ENCODE peak calls at places on chromosomes 5 and 9, in ten cellular contexts. One of them, this sample, is unnamed.

GRCh38 chr5:138653502-138653901 is 78.3 kb upstream of the HSPA9 start:
- DNase-seq in T-helper 22 cell: no peak
- DNase-seq in lower leg skin: no peak
- DNase-seq in activated CD8-positive, alpha-beta memory T cell treated with anti-CD3 and anti-CD28 coated beads, Interleukin-2, amount 10 ng/mL, durations not matched to agents 7 days and 5 days: peak
- DNase-seq in HuH-7: no peak
- DNase-seq in germinal center: no peak
- DNase-seq in T follicular helper cell: no peak
- DNase-seq in amniotic stem cell: no peak
- DNase-seq in mucosa of descending colon: no peak
- DNase-seq in pulmonary artery endothelial cell: no peak
- DNase-seq in this sample: no peak

GRCh38 chr5:179890751-179891682 is 16.7 kb downstream of the TBC1D9B start:
- DNase-seq in amniotic stem cell: no peak
- DNase-seq in lower leg skin: no peak
- DNase-seq in mucosa of descending colon: peak
- DNase-seq in T follicular helper cell: no peak
- DNase-seq in HuH-7: no peak
- DNase-seq in activated CD8-positive, alpha-beta memory T cell treated with anti-CD3 and anti-CD28 coated beads, Interleukin-2, amount 10 ng/mL, durations not matched to agents 7 days and 5 days: no peak
- DNase-seq in pulmonary artery endothelial cell: no peak
- DNase-seq in germinal center: no peak
- DNase-seq in T-helper 22 cell: no peak
- DNase-seq in this sample: no peak

GRCh38 chr5:44506561-44506960 is 117.3 kb upstream of the FGF10 start:
- DNase-seq in lower leg skin: no peak
- DNase-seq in activated CD8-positive, alpha-beta memory T cell treated with anti-CD3 and anti-CD28 coated beads, Interleukin-2, amount 10 ng/mL, durations not matched to agents 7 days and 5 days: no peak
- DNase-seq in T-helper 22 cell: no peak
- DNase-seq in HuH-7: no peak
- DNase-seq in mucosa of descending colon: no peak
- DNase-seq in amniotic stem cell: no peak
- DNase-seq in germinal center: no peak
- DNase-seq in T follicular helper cell: no peak
- DNase-seq in pulmonary artery endothelial cell: no peak
- DNase-seq in this sample: no peak

GRCh38 chr9:109403766-109404320 is 83.0 kb upstream of the EPB41L4B start:
- DNase-seq in germinal center: no peak
- DNase-seq in T follicular helper cell: no peak
- DNase-seq in activated CD8-positive, alpha-beta memory T cell treated with anti-CD3 and anti-CD28 coated beads, Interleukin-2, amount 10 ng/mL, durations not matched to agents 7 days and 5 days: no peak
- DNase-seq in pulmonary artery endothelial cell: no peak
- DNase-seq in mucosa of descending colon: no peak
- DNase-seq in T-helper 22 cell: no peak
- DNase-seq in amniotic stem cell: no peak
- DNase-seq in lower leg skin: no peak
- DNase-seq in HuH-7: no peak
- DNase-seq in this sample: no peak

GRCh38 chr5:180098991-180099732 is 27.6 kb upstream of the RNF130 start:
- DNase-seq in T follicular helper cell: no peak
- DNase-seq in germinal center: no peak
- DNase-seq in activated CD8-positive, alpha-beta memory T cell treated with anti-CD3 and anti-CD28 coated beads, Interleukin-2, amount 10 ng/mL, durations not matched to agents 7 days and 5 days: no peak
- DNase-seq in HuH-7: no peak
- DNase-seq in mucosa of descending colon: no peak
- DNase-seq in lower leg skin: peak
- DNase-seq in amniotic stem cell: no peak
- DNase-seq in pulmonary artery endothelial cell: no peak
- DNase-seq in T-helper 22 cell: no peak
- DNase-seq in this sample: no peak

GRCh38 chr5:34562791-34563190 is 93.3 kb upstream of the RAI14 start:
- DNase-seq in HuH-7: no peak
- DNase-seq in mucosa of descending colon: no peak
- DNase-seq in T-helper 22 cell: no peak
- DNase-seq in T follicular helper cell: no peak
- DNase-seq in activated CD8-positive, alpha-beta memory T cell treated with anti-CD3 and anti-CD28 coated beads, Interleukin-2, amount 10 ng/mL, durations not matched to agents 7 days and 5 days: no peak
- DNase-seq in lower leg skin: no peak
- DNase-seq in amniotic stem cell: no peak
- DNase-seq in pulmonary artery endothelial cell: no peak
- DNase-seq in germinal center: no peak
- DNase-seq in this sample: no peak

GRCh38 chr5:180026320-180026719 is 45.2 kb downstream of the RNF130 start:
- DNase-seq in pulmonary artery endothelial cell: peak
- DNase-seq in activated CD8-positive, alpha-beta memory T cell treated with anti-CD3 and anti-CD28 coated beads, Interleukin-2, amount 10 ng/mL, durations not matched to agents 7 days and 5 days: no peak
- DNase-seq in HuH-7: no peak
- DNase-seq in lower leg skin: no peak
- DNase-seq in mucosa of descending colon: no peak
- DNase-seq in T follicular helper cell: no peak
- DNase-seq in T-helper 22 cell: no peak
- DNase-seq in amniotic stem cell: no peak
- DNase-seq in germinal center: no peak
- DNase-seq in this sample: no peak

GRCh38 chr5:885529-885928 is 7.1 kb downstream of the BRD9 start:
- DNase-seq in T follicular helper cell: no peak
- DNase-seq in amniotic stem cell: no peak
- DNase-seq in HuH-7: no peak
- DNase-seq in lower leg skin: no peak
- DNase-seq in activated CD8-positive, alpha-beta memory T cell treated with anti-CD3 and anti-CD28 coated beads, Interleukin-2, amount 10 ng/mL, durations not matched to agents 7 days and 5 days: no peak
- DNase-seq in germinal center: no peak
- DNase-seq in pulmonary artery endothelial cell: no peak
- DNase-seq in mucosa of descending colon: no peak
- DNase-seq in T-helper 22 cell: no peak
- DNase-seq in this sample: no peak

GRCh38 chr9:105693435-105694275 is 686 bp upstream of the TMEM38B start:
- DNase-seq in germinal center: peak
- DNase-seq in lower leg skin: no peak
- DNase-seq in HuH-7: no peak
- DNase-seq in T follicular helper cell: no peak
- DNase-seq in amniotic stem cell: no peak
- DNase-seq in pulmonary artery endothelial cell: no peak
- DNase-seq in mucosa of descending colon: no peak
- DNase-seq in activated CD8-positive, alpha-beta memory T cell treated with anti-CD3 and anti-CD28 coated beads, Interleukin-2, amount 10 ng/mL, durations not matched to agents 7 days and 5 days: no peak
- DNase-seq in T-helper 22 cell: no peak
- DNase-seq in this sample: no peak

GRCh38 chr5:147188200-147189108 is 46.4 kb upstream of the STK32A start:
- DNase-seq in germinal center: peak
- DNase-seq in T follicular helper cell: peak
- DNase-seq in T-helper 22 cell: no peak
- DNase-seq in lower leg skin: no peak
- DNase-seq in activated CD8-positive, alpha-beta memory T cell treated with anti-CD3 and anti-CD28 coated beads, Interleukin-2, amount 10 ng/mL, durations not matched to agents 7 days and 5 days: peak
- DNase-seq in mucosa of descending colon: no peak
- DNase-seq in amniotic stem cell: peak
- DNase-seq in HuH-7: peak
- DNase-seq in pulmonary artery endothelial cell: peak
- DNase-seq in this sample: no peak

GRCh38 chr5:44983006-44983405 is 174.3 kb downstream of the MRPS30 start:
- DNase-seq in activated CD8-positive, alpha-beta memory T cell treated with anti-CD3 and anti-CD28 coated beads, Interleukin-2, amount 10 ng/mL, durations not matched to agents 7 days and 5 days: no peak
- DNase-seq in germinal center: no peak
- DNase-seq in T follicular helper cell: no peak
- DNase-seq in pulmonary artery endothelial cell: no peak
- DNase-seq in lower leg skin: no peak
- DNase-seq in HuH-7: no peak
- DNase-seq in amniotic stem cell: no peak
- DNase-seq in mucosa of descending colon: no peak
- DNase-seq in T-helper 22 cell: no peak
- DNase-seq in this sample: no peak

GRCh38 chr5:169097897-169098296 is 203.0 kb downstream of the SLIT3 start:
- DNase-seq in HuH-7: no peak
- DNase-seq in T follicular helper cell: no peak
- DNase-seq in germinal center: no peak
- DNase-seq in mucosa of descending colon: no peak
- DNase-seq in T-helper 22 cell: no peak
- DNase-seq in activated CD8-positive, alpha-beta memory T cell treated with anti-CD3 and anti-CD28 coated beads, Interleukin-2, amount 10 ng/mL, durations not matched to agents 7 days and 5 days: no peak
- DNase-seq in lower leg skin: no peak
- DNase-seq in pulmonary artery endothelial cell: no peak
- DNase-seq in amniotic stem cell: no peak
- DNase-seq in this sample: no peak

GRCh38 chr5:172321593-172321992 is 38.0 kb upstream of the UBTD2 start:
- DNase-seq in germinal center: no peak
- DNase-seq in T-helper 22 cell: no peak
- DNase-seq in activated CD8-positive, alpha-beta memory T cell treated with anti-CD3 and anti-CD28 coated beads, Interleukin-2, amount 10 ng/mL, durations not matched to agents 7 days and 5 days: no peak
- DNase-seq in mucosa of descending colon: no peak
- DNase-seq in HuH-7: no peak
- DNase-seq in pulmonary artery endothelial cell: no peak
- DNase-seq in amniotic stem cell: no peak
- DNase-seq in lower leg skin: peak
- DNase-seq in T follicular helper cell: no peak
- DNase-seq in this sample: no peak

GRCh38 chr9:16318516-16319060 is 551.9 kb downstream of the BNC2 start:
- DNase-seq in pulmonary artery endothelial cell: no peak
- DNase-seq in T-helper 22 cell: no peak
- DNase-seq in T follicular helper cell: no peak
- DNase-seq in amniotic stem cell: no peak
- DNase-seq in mucosa of descending colon: no peak
- DNase-seq in lower leg skin: peak
- DNase-seq in germinal center: no peak
- DNase-seq in HuH-7: no peak
- DNase-seq in activated CD8-positive, alpha-beta memory T cell treated with anti-CD3 and anti-CD28 coated beads, Interleukin-2, amount 10 ng/mL, durations not matched to agents 7 days and 5 days: no peak
- DNase-seq in this sample: no peak

GRCh38 chr5:139397921-139398320 is 3.0 kb upstream of the PROB1 start:
- DNase-seq in lower leg skin: no peak
- DNase-seq in mucosa of descending colon: no peak
- DNase-seq in T follicular helper cell: no peak
- DNase-seq in activated CD8-positive, alpha-beta memory T cell treated with anti-CD3 and anti-CD28 coated beads, Interleukin-2, amount 10 ng/mL, durations not matched to agents 7 days and 5 days: no peak
- DNase-seq in HuH-7: no peak
- DNase-seq in T-helper 22 cell: no peak
- DNase-seq in amniotic stem cell: no peak
- DNase-seq in pulmonary artery endothelial cell: no peak
- DNase-seq in germinal center: no peak
- DNase-seq in this sample: no peak

GRCh38 chr9:2992427-2992826 is 148.5 kb upstream of the PUM3 start:
- DNase-seq in activated CD8-positive, alpha-beta memory T cell treated with anti-CD3 and anti-CD28 coated beads, Interleukin-2, amount 10 ng/mL, durations not matched to agents 7 days and 5 days: no peak
- DNase-seq in mucosa of descending colon: no peak
- DNase-seq in HuH-7: no peak
- DNase-seq in T follicular helper cell: no peak
- DNase-seq in germinal center: no peak
- DNase-seq in pulmonary artery endothelial cell: no peak
- DNase-seq in T-helper 22 cell: no peak
- DNase-seq in lower leg skin: no peak
- DNase-seq in amniotic stem cell: no peak
- DNase-seq in this sample: no peak

GRCh38 chr5:115815693-115816225 is 700 bp downstream of the CDO1 start:
- DNase-seq in T follicular helper cell: no peak
- DNase-seq in pulmonary artery endothelial cell: no peak
- DNase-seq in amniotic stem cell: no peak
- DNase-seq in mucosa of descending colon: no peak
- DNase-seq in HuH-7: peak
- DNase-seq in activated CD8-positive, alpha-beta memory T cell treated with anti-CD3 and anti-CD28 coated beads, Interleukin-2, amount 10 ng/mL, durations not matched to agents 7 days and 5 days: no peak
- DNase-seq in T-helper 22 cell: no peak
- DNase-seq in germinal center: peak
- DNase-seq in lower leg skin: no peak
- DNase-seq in this sample: no peak

GRCh38 chr9:95796029-95796428 is 79.5 kb upstream of the ERCC6L2 start:
- DNase-seq in lower leg skin: no peak
- DNase-seq in T-helper 22 cell: no peak
- DNase-seq in T follicular helper cell: no peak
- DNase-seq in amniotic stem cell: no peak
- DNase-seq in germinal center: no peak
- DNase-seq in pulmonary artery endothelial cell: no peak
- DNase-seq in HuH-7: no peak
- DNase-seq in activated CD8-positive, alpha-beta memory T cell treated with anti-CD3 and anti-CD28 coated beads, Interleukin-2, amount 10 ng/mL, durations not matched to agents 7 days and 5 days: no peak
- DNase-seq in mucosa of descending colon: no peak
- DNase-seq in this sample: no peak

GRCh38 chr9:109450346-109450745 is 47.8 kb downstream of the PTPN3 start:
- DNase-seq in T follicular helper cell: no peak
- DNase-seq in T-helper 22 cell: no peak
- DNase-seq in HuH-7: no peak
- DNase-seq in activated CD8-positive, alpha-beta memory T cell treated with anti-CD3 and anti-CD28 coated beads, Interleukin-2, amount 10 ng/mL, durations not matched to agents 7 days and 5 days: no peak
- DNase-seq in amniotic stem cell: no peak
- DNase-seq in lower leg skin: no peak
- DNase-seq in pulmonary artery endothelial cell: no peak
- DNase-seq in germinal center: no peak
- DNase-seq in mucosa of descending colon: no peak
- DNase-seq in this sample: no peak

GRCh38 chr9:129103595-129103965 is 7.0 kb downstream of the CRAT start:
- DNase-seq in HuH-7: no peak
- DNase-seq in mucosa of descending colon: no peak
- DNase-seq in pulmonary artery endothelial cell: no peak
- DNase-seq in T follicular helper cell: no peak
- DNase-seq in T-helper 22 cell: no peak
- DNase-seq in amniotic stem cell: no peak
- DNase-seq in activated CD8-positive, alpha-beta memory T cell treated with anti-CD3 and anti-CD28 coated beads, Interleukin-2, amount 10 ng/mL, durations not matched to agents 7 days and 5 days: no peak
- DNase-seq in lower leg skin: no peak
- DNase-seq in germinal center: no peak
- DNase-seq in this sample: no peak

GRCh38 chr9:94623253-94623652 is 16.1 kb downstream of the FBP1 start:
- DNase-seq in mucosa of descending colon: peak
- DNase-seq in amniotic stem cell: no peak
- DNase-seq in HuH-7: peak
- DNase-seq in pulmonary artery endothelial cell: no peak
- DNase-seq in T follicular helper cell: no peak
- DNase-seq in T-helper 22 cell: no peak
- DNase-seq in lower leg skin: no peak
- DNase-seq in activated CD8-positive, alpha-beta memory T cell treated with anti-CD3 and anti-CD28 coated beads, Interleukin-2, amount 10 ng/mL, durations not matched to agents 7 days and 5 days: peak
- DNase-seq in germinal center: peak
- DNase-seq in this sample: no peak

GRCh38 chr9:126327016-126327749 is 554 bp downstream of the MVB12B start:
- DNase-seq in T-helper 22 cell: no peak
- DNase-seq in germinal center: no peak
- DNase-seq in lower leg skin: peak
- DNase-seq in pulmonary artery endothelial cell: no peak
- DNase-seq in amniotic stem cell: no peak
- DNase-seq in HuH-7: no peak
- DNase-seq in activated CD8-positive, alpha-beta memory T cell treated with anti-CD3 and anti-CD28 coated beads, Interleukin-2, amount 10 ng/mL, durations not matched to agents 7 days and 5 days: peak
- DNase-seq in T follicular helper cell: no peak
- DNase-seq in mucosa of descending colon: peak
- DNase-seq in this sample: no peak

GRCh38 chr5:174511711-174512253 is 212.6 kb upstream of the MSX2 start:
- DNase-seq in HuH-7: no peak
- DNase-seq in mucosa of descending colon: no peak
- DNase-seq in germinal center: no peak
- DNase-seq in T follicular helper cell: no peak
- DNase-seq in pulmonary artery endothelial cell: no peak
- DNase-seq in activated CD8-positive, alpha-beta memory T cell treated with anti-CD3 and anti-CD28 coated beads, Interleukin-2, amount 10 ng/mL, durations not matched to agents 7 days and 5 days: no peak
- DNase-seq in lower leg skin: no peak
- DNase-seq in T-helper 22 cell: no peak
- DNase-seq in amniotic stem cell: no peak
- DNase-seq in this sample: no peak

GRCh38 chr9:98533866-98534265 is 174.9 kb downstream of the GABBR2 start:
- DNase-seq in germinal center: no peak
- DNase-seq in activated CD8-positive, alpha-beta memory T cell treated with anti-CD3 and anti-CD28 coated beads, Interleukin-2, amount 10 ng/mL, durations not matched to agents 7 days and 5 days: no peak
- DNase-seq in pulmonary artery endothelial cell: no peak
- DNase-seq in HuH-7: no peak
- DNase-seq in lower leg skin: no peak
- DNase-seq in T-helper 22 cell: no peak
- DNase-seq in mucosa of descending colon: no peak
- DNase-seq in amniotic stem cell: no peak
- DNase-seq in T follicular helper cell: no peak
- DNase-seq in this sample: no peak

GRCh38 chr9:89463986-89464901 is 33.7 kb downstream of the SEMA4D start:
- DNase-seq in HuH-7: no peak
- DNase-seq in mucosa of descending colon: no peak
- DNase-seq in activated CD8-positive, alpha-beta memory T cell treated with anti-CD3 and anti-CD28 coated beads, Interleukin-2, amount 10 ng/mL, durations not matched to agents 7 days and 5 days: peak
- DNase-seq in germinal center: no peak
- DNase-seq in amniotic stem cell: no peak
- DNase-seq in lower leg skin: peak
- DNase-seq in pulmonary artery endothelial cell: no peak
- DNase-seq in T follicular helper cell: peak
- DNase-seq in T-helper 22 cell: peak
- DNase-seq in this sample: peak

GRCh38 chr9:126283799-126284465 is 42.7 kb upstream of the MVB12B start:
- DNase-seq in mucosa of descending colon: no peak
- DNase-seq in T follicular helper cell: no peak
- DNase-seq in germinal center: no peak
- DNase-seq in T-helper 22 cell: no peak
- DNase-seq in amniotic stem cell: no peak
- DNase-seq in lower leg skin: peak
- DNase-seq in HuH-7: no peak
- DNase-seq in pulmonary artery endothelial cell: no peak
- DNase-seq in activated CD8-positive, alpha-beta memory T cell treated with anti-CD3 and anti-CD28 coated beads, Interleukin-2, amount 10 ng/mL, durations not matched to agents 7 days and 5 days: no peak
- DNase-seq in this sample: no peak

GRCh38 chr5:6822556-6823343 is 109.5 kb downstream of the TENT4A start:
- DNase-seq in T-helper 22 cell: no peak
- DNase-seq in activated CD8-positive, alpha-beta memory T cell treated with anti-CD3 and anti-CD28 coated beads, Interleukin-2, amount 10 ng/mL, durations not matched to agents 7 days and 5 days: no peak
- DNase-seq in T follicular helper cell: no peak
- DNase-seq in germinal center: no peak
- DNase-seq in amniotic stem cell: no peak
- DNase-seq in lower leg skin: no peak
- DNase-seq in mucosa of descending colon: no peak
- DNase-seq in HuH-7: no peak
- DNase-seq in pulmonary artery endothelial cell: no peak
- DNase-seq in this sample: no peak

GRCh38 chr5:10513501-10514442 is 50.1 kb upstream of the ANKRD33B start:
- DNase-seq in T-helper 22 cell: no peak
- DNase-seq in mucosa of descending colon: no peak
- DNase-seq in HuH-7: peak
- DNase-seq in pulmonary artery endothelial cell: peak
- DNase-seq in amniotic stem cell: peak
- DNase-seq in lower leg skin: no peak
- DNase-seq in germinal center: no peak
- DNase-seq in activated CD8-positive, alpha-beta memory T cell treated with anti-CD3 and anti-CD28 coated beads, Interleukin-2, amount 10 ng/mL, durations not matched to agents 7 days and 5 days: no peak
- DNase-seq in T follicular helper cell: no peak
- DNase-seq in this sample: no peak

This sample was measured in effector memory CD4-positive, alpha-beta T cell.